ENCODE peak calls at places on chromosomes 16 and 17, in six cellular contexts. S is endothelial cell of umbilical vein, C is suprapubic skin, O is GM23338, B is SK-N-SH, G is HL-60. V is an unnamed sample.

GRCh38 chr17:43559161-43559816 is 13.1 kb upstream of the ETV4 start:
- DNase-seq in C (no peak), B (no peak), S (no peak), O (no peak), G (no peak), V (no peak)

GRCh38 chr17:61847659-61848058 is 15.7 kb downstream of the BRIP1 start:
- DNase-seq in B (no peak), S (no peak), G (no peak), C (no peak), O (no peak), V (no peak)

GRCh38 chr17:68033636-68034451 is 1.7 kb upstream of the KPNA2 start:
- DNase-seq in O (peak; percentile 98), C (no peak), S (peak; percentile 68), B (peak; percentile 51), G (no peak), V (no peak)

GRCh38 chr17:15945493-15946209 is 721 bp downstream of the ADORA2B start:
- DNase-seq in C (no peak), B (peak; percentile 62), G (no peak), S (no peak), O (peak; percentile 36), V (no peak)

GRCh38 chr16:87461466-87461975 is 31.3 kb downstream of the ZCCHC14 start:
- DNase-seq in B (no peak), S (peak; percentile 77), C (peak; percentile 81), O (peak; percentile 99), G (peak; percentile 1), V (peak; percentile 91)

GRCh38 chr17:68514809-68515208 is 2.6 kb downstream of the PRKAR1A start:
- DNase-seq in S (peak; percentile 86), B (no peak), G (no peak), C (no peak), O (no peak), V (no peak)

GRCh38 chr17:48636177-48637018 is 10.2 kb upstream of the HOXB9 start:
- DNase-seq in C (peak; percentile 79), S (peak; percentile 93), G (peak; percentile 70), O (peak; percentile 98), B (peak; percentile 91), V (no peak)

GRCh38 chr17:47708864-47709541 is 15.0 kb downstream of the TBKBP1 start:
- DNase-seq in S (no peak), C (no peak), G (no peak), O (peak; percentile 77), B (no peak), V (no peak)

GRCh38 chr17:58679263-58680037 is 12.4 kb downstream of the TEX14 start:
- DNase-seq in C (no peak), B (no peak), G (no peak), S (no peak), O (peak; percentile 49), V (no peak)

GRCh38 chr17:67441052-67441738 is 64.1 kb downstream of the PITPNC1 start:
- DNase-seq in B (no peak), C (no peak), G (peak; percentile 56), S (peak; percentile 64), O (no peak), V (no peak)

GRCh38 chr16:57795431-57795878 is 6.8 kb downstream of the KIFC3 start:
- DNase-seq in C (no peak), G (peak; percentile 55), B (peak; percentile 80), O (peak; percentile 86), S (peak; percentile 31), V (peak; percentile 61)

GRCh38 chr17:68427575-68427974 is 29.7 kb downstream of the WIPI1 start:
- DNase-seq in B (no peak), S (no peak), G (no peak), O (no peak), C (peak; percentile 35), V (no peak)

GRCh38 chr16:73717266-73718057 is 579.2 kb upstream of the PSMD7 start:
- DNase-seq in B (no peak), S (no peak), G (no peak), O (no peak), C (no peak), V (no peak)

GRCh38 chr17:73792994-73793393 is 148.7 kb upstream of the SDK2 start:
- DNase-seq in S (no peak), B (no peak), C (no peak), O (no peak), G (no peak), V (no peak)

GRCh38 chr17:61144876-61145564 is 254.6 kb upstream of the TBX2 start:
- DNase-seq in O (no peak), C (no peak), G (peak; percentile 6), S (peak; percentile 15), B (peak; percentile 84), V (no peak)

GRCh38 chr17:60231234-60231633 is 81.5 kb downstream of the CA4 start:
- DNase-seq in C (no peak), O (peak; percentile 30), S (peak; percentile 45), B (peak; percentile 53), G (no peak), V (no peak)

GRCh38 chr17:10772425-10773380 is 31.2 kb downstream of the TMEM238L start:
- DNase-seq in G (peak; percentile 32), B (no peak), S (no peak), O (peak; percentile 93), C (peak; percentile 51), V (peak; percentile 38)

GRCh38 chr16:84026601-84027000 is 16.0 kb downstream of the SLC38A8 start:
- DNase-seq in S (no peak), O (no peak), B (no peak), G (no peak), C (no peak), V (no peak)

GRCh38 chr16:81730090-81731051 is 48.7 kb upstream of the PLCG2 start:
- DNase-seq in O (peak; percentile 99), G (no peak), C (peak; percentile 93), B (peak; percentile 97), S (peak; percentile 85), V (peak; percentile 79)

GRCh38 chr17:21287703-21288449 is 3.4 kb downstream of the MAP2K3 start:
- DNase-seq in G (peak; percentile 99), O (no peak), C (peak; percentile 99), S (peak; percentile 97), B (peak; percentile 43), V (peak; percentile 95)

GRCh38 chr17:50772251-50772650 is 4.9 kb upstream of the ANKRD40CL start:
- DNase-seq in B (no peak), G (no peak), S (no peak), O (no peak), C (peak; percentile 5), V (no peak)

GRCh38 chr17:45098081-45098868 is 34.0 kb downstream of the PLCD3 start:
- DNase-seq in C (no peak), G (no peak), B (no peak), S (no peak), O (no peak), V (no peak)

GRCh38 chr17:82076785-82077591 is 11.4 kb upstream of the DUS1L start:
- DNase-seq in G (no peak), S (no peak), B (no peak), C (no peak), O (peak; percentile 65), V (no peak)
- TF ChIP-seq POLR2AphosphoS5 in G (peak; percentile 9), S (no peak), B (no peak), C (no peak), O (peak; percentile 7), V (no peak)

DNA sequence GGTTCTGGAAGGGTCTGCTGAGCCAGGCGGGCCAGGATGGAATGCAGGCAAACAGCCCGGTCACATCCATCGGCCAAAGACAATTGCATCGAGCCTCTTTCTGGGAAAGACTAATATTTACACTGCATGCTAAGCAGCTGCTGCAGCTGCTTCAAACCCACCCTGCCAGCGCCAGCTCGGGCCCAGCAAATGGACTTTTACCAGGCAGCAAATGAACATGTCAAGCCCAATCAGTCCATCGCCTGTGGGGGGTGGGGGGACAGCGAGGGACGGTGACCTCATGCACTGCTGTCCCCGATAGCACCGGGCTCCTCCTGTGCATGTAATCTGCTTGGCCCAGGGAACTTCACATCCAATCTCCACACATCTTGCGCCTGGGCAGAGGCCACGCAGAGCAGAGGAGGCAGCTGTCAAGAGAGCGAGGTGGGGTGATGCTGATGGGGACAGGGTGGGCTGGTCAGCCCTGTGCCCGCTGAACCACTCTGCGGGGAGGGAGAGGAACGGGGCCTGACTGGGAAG is 39.4 kb upstream of the CDH5 start:
- DNase-seq in G (no peak), S (no peak), C (no peak), B (no peak), O (no peak), V (no peak)
- H3K27ac ChIP-seq in G (no peak overlapping the region), S (no peak overlapping the region), C (no peak overlapping the region), B (no peak overlapping the region), O (no peak overlapping the region), V (no peak overlapping the region)

DNA sequence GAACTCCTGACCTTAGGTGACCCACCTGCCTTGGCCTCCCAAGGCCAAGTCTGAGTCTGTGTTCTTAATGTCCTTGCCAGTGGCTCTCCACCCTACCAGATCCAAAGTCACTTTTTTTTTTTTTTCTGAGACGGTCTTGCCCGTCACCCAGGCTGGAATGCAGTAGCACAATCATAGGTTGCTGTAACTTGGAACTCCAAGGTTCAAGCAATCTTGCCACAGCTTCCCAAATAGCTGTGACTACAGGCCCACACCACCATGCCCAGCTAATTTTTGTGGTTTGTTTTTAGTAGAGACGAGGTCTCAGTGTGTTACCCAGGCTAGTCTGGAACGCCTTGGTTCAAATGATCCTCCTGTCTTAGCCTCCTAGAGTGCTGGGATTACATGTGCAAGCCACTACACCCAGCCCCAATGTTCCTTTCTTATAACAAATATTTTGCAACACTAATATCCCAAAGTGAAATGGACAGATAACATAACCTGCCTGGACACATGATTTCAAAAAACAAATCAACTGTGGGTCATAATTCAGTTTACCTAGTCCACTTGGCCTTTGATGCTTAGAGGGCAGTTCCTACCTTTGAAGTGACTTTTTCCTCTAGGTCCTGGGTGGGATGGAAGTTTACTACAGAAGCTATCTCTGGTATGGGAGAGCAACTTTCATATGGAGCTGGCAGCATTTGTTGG is 4.0 kb upstream of the RAPGEFL1 start:
- DNase-seq in B (no peak), C (no peak), O (no peak), G (no peak), S (no peak), V (no peak)
- TF ChIP-seq CTCF in B (no peak), C (no peak), O (no peak), G (no peak), S (no peak), V (no peak)

GRCh38 chr16:785563-786535 is 2.3 kb downstream of the RPUSD1 start:
- DNase-seq in O (peak; percentile 93), S (peak; percentile 26), G (peak; percentile 63), B (peak; percentile 86), C (no peak), V (peak; percentile 79)
- TF ChIP-seq POLR2AphosphoS5 in O (no peak), S (no peak), G (peak; percentile 56), B (no peak), C (no peak), V (no peak)

GRCh38 chr17:20184977-20185619 is 175.9 kb downstream of the SPECC1 start:
- DNase-seq in C (no peak), B (no peak), S (no peak), G (peak; percentile 69), O (no peak), V (no peak)
- H3K27ac ChIP-seq in C (no peak overlapping the region), B (no peak overlapping the region), S (no peak overlapping the region), G (no peak overlapping the region), O (peak overlapping the region; percentile 29), V (no peak overlapping the region)